ENCODE peak calls at places on chromosome 13, in ten cellular contexts. One of them, this sample, is unnamed.

GRCh38 chr13:97307544-97307881 is 85.4 kb downstream of the MBNL2 start:
- DNase-seq in Jurkat, Clone E6-1: no peak
- DNase-seq in GM12878: no peak
- DNase-seq in stomach: no peak
- DNase-seq in myocyte: no peak
- DNase-seq in GM04504: no peak
- DNase-seq in activated T-helper 1 cell treated with anti-CD3 and anti-CD28 coated beads, Interleukin-2, amount 50 U/mL, for 16 hours: no peak
- DNase-seq in EL: no peak
- DNase-seq in CD4-positive, CD25-positive, alpha-beta regulatory T cell: no peak
- DNase-seq in stimulated activated CD8-positive, alpha-beta memory T cell treated with anti-CD3 and anti-CD28 coated beads, Interleukin-7, amount 100 ng/mL, for 24 hours: no peak
- DNase-seq in this sample: no peak

GRCh38 chr13:25330541-25330940 is 29.1 kb downstream of the NUP58 start:
- DNase-seq in stomach: no peak
- DNase-seq in activated T-helper 1 cell treated with anti-CD3 and anti-CD28 coated beads, Interleukin-2, amount 50 U/mL, for 16 hours: no peak
- DNase-seq in GM12878: no peak
- DNase-seq in CD4-positive, CD25-positive, alpha-beta regulatory T cell: no peak
- DNase-seq in myocyte: peak; percentile 19
- DNase-seq in GM04504: no peak
- DNase-seq in EL: peak; percentile 39
- DNase-seq in Jurkat, Clone E6-1: no peak
- DNase-seq in stimulated activated CD8-positive, alpha-beta memory T cell treated with anti-CD3 and anti-CD28 coated beads, Interleukin-7, amount 100 ng/mL, for 24 hours: no peak
- DNase-seq in this sample: no peak

GRCh38 chr13:30408319-30409101 is 13.8 kb upstream of the UBE2L5 start:
- DNase-seq in CD4-positive, CD25-positive, alpha-beta regulatory T cell: peak; percentile 94
- DNase-seq in myocyte: peak; percentile 87
- DNase-seq in GM04504: peak; percentile 81
- DNase-seq in activated T-helper 1 cell treated with anti-CD3 and anti-CD28 coated beads, Interleukin-2, amount 50 U/mL, for 16 hours: peak; percentile 84
- DNase-seq in GM12878: no peak
- DNase-seq in Jurkat, Clone E6-1: peak; percentile 92
- DNase-seq in stomach: peak; percentile 96
- DNase-seq in EL: peak; percentile 84
- DNase-seq in stimulated activated CD8-positive, alpha-beta memory T cell treated with anti-CD3 and anti-CD28 coated beads, Interleukin-7, amount 100 ng/mL, for 24 hours: peak; percentile 82
- DNase-seq in this sample: peak; percentile 91

GRCh38 chr13:89315287-89315686 is 1644.1 kb downstream of the SLITRK5 start:
- DNase-seq in GM04504: no peak
- DNase-seq in GM12878: no peak
- DNase-seq in CD4-positive, CD25-positive, alpha-beta regulatory T cell: no peak
- DNase-seq in stimulated activated CD8-positive, alpha-beta memory T cell treated with anti-CD3 and anti-CD28 coated beads, Interleukin-7, amount 100 ng/mL, for 24 hours: no peak
- DNase-seq in activated T-helper 1 cell treated with anti-CD3 and anti-CD28 coated beads, Interleukin-2, amount 50 U/mL, for 16 hours: no peak
- DNase-seq in Jurkat, Clone E6-1: no peak
- DNase-seq in stomach: no peak
- DNase-seq in EL: no peak
- DNase-seq in myocyte: no peak
- DNase-seq in this sample: no peak

GRCh38 chr13:32246468-32246867 is 68.7 kb downstream of the ZAR1L start:
- DNase-seq in CD4-positive, CD25-positive, alpha-beta regulatory T cell: peak; percentile 50
- DNase-seq in stomach: peak; percentile 68
- DNase-seq in stimulated activated CD8-positive, alpha-beta memory T cell treated with anti-CD3 and anti-CD28 coated beads, Interleukin-7, amount 100 ng/mL, for 24 hours: peak; percentile 8
- DNase-seq in EL: peak; percentile 77
- DNase-seq in activated T-helper 1 cell treated with anti-CD3 and anti-CD28 coated beads, Interleukin-2, amount 50 U/mL, for 16 hours: no peak
- DNase-seq in myocyte: peak; percentile 77
- DNase-seq in GM12878: no peak
- DNase-seq in GM04504: peak; percentile 32
- DNase-seq in Jurkat, Clone E6-1: peak; percentile 50
- DNase-seq in this sample: peak; percentile 60

GRCh38 chr13:60591348-60591747 is 194.3 kb downstream of the TDRD3 start:
- DNase-seq in Jurkat, Clone E6-1: peak; percentile 47
- DNase-seq in CD4-positive, CD25-positive, alpha-beta regulatory T cell: no peak
- DNase-seq in activated T-helper 1 cell treated with anti-CD3 and anti-CD28 coated beads, Interleukin-2, amount 50 U/mL, for 16 hours: no peak
- DNase-seq in GM04504: peak; percentile 58
- DNase-seq in myocyte: peak; percentile 32
- DNase-seq in stimulated activated CD8-positive, alpha-beta memory T cell treated with anti-CD3 and anti-CD28 coated beads, Interleukin-7, amount 100 ng/mL, for 24 hours: no peak
- DNase-seq in GM12878: no peak
- DNase-seq in EL: peak; percentile 61
- DNase-seq in stomach: no peak
- DNase-seq in this sample: no peak

GRCh38 chr13:36914648-36915047 is 5.4 kb downstream of the SMAD9 start:
- DNase-seq in GM12878: no peak
- DNase-seq in Jurkat, Clone E6-1: no peak
- DNase-seq in CD4-positive, CD25-positive, alpha-beta regulatory T cell: no peak
- DNase-seq in myocyte: no peak
- DNase-seq in stomach: no peak
- DNase-seq in GM04504: no peak
- DNase-seq in EL: no peak
- DNase-seq in stimulated activated CD8-positive, alpha-beta memory T cell treated with anti-CD3 and anti-CD28 coated beads, Interleukin-7, amount 100 ng/mL, for 24 hours: no peak
- DNase-seq in activated T-helper 1 cell treated with anti-CD3 and anti-CD28 coated beads, Interleukin-2, amount 50 U/mL, for 16 hours: no peak
- DNase-seq in this sample: no peak

GRCh38 chr13:78589206-78589605 is 14.1 kb downstream of the POU4F1 start:
- DNase-seq in GM12878: no peak
- DNase-seq in stimulated activated CD8-positive, alpha-beta memory T cell treated with anti-CD3 and anti-CD28 coated beads, Interleukin-7, amount 100 ng/mL, for 24 hours: no peak
- DNase-seq in myocyte: peak; percentile 67
- DNase-seq in Jurkat, Clone E6-1: no peak
- DNase-seq in stomach: no peak
- DNase-seq in EL: peak; percentile 26
- DNase-seq in CD4-positive, CD25-positive, alpha-beta regulatory T cell: no peak
- DNase-seq in GM04504: no peak
- DNase-seq in activated T-helper 1 cell treated with anti-CD3 and anti-CD28 coated beads, Interleukin-2, amount 50 U/mL, for 16 hours: no peak
- DNase-seq in this sample: peak; percentile 12

GRCh38 chr13:112102243-112102642 is 35.3 kb downstream of the SOX1 start:
- DNase-seq in Jurkat, Clone E6-1: no peak
- DNase-seq in stimulated activated CD8-positive, alpha-beta memory T cell treated with anti-CD3 and anti-CD28 coated beads, Interleukin-7, amount 100 ng/mL, for 24 hours: no peak
- DNase-seq in stomach: no peak
- DNase-seq in activated T-helper 1 cell treated with anti-CD3 and anti-CD28 coated beads, Interleukin-2, amount 50 U/mL, for 16 hours: no peak
- DNase-seq in CD4-positive, CD25-positive, alpha-beta regulatory T cell: no peak
- DNase-seq in EL: no peak
- DNase-seq in myocyte: no peak
- DNase-seq in GM12878: no peak
- DNase-seq in GM04504: no peak
- DNase-seq in this sample: no peak

GRCh38 chr13:70960841-70961443 is 852.7 kb upstream of the KLHL1 start:
- DNase-seq in Jurkat, Clone E6-1: peak; percentile 22
- DNase-seq in EL: peak; percentile 1
- DNase-seq in stomach: no peak
- DNase-seq in CD4-positive, CD25-positive, alpha-beta regulatory T cell: peak; percentile 7
- DNase-seq in stimulated activated CD8-positive, alpha-beta memory T cell treated with anti-CD3 and anti-CD28 coated beads, Interleukin-7, amount 100 ng/mL, for 24 hours: no peak
- DNase-seq in activated T-helper 1 cell treated with anti-CD3 and anti-CD28 coated beads, Interleukin-2, amount 50 U/mL, for 16 hours: no peak
- DNase-seq in GM04504: no peak
- DNase-seq in myocyte: peak; percentile 16
- DNase-seq in GM12878: peak; percentile 3
- DNase-seq in this sample: no peak

GRCh38 chr13:50195045-50195444 is 179.8 kb downstream of the KCNRG start:
- DNase-seq in GM12878: no peak
- DNase-seq in stomach: no peak
- DNase-seq in Jurkat, Clone E6-1: no peak
- DNase-seq in GM04504: no peak
- DNase-seq in CD4-positive, CD25-positive, alpha-beta regulatory T cell: no peak
- DNase-seq in activated T-helper 1 cell treated with anti-CD3 and anti-CD28 coated beads, Interleukin-2, amount 50 U/mL, for 16 hours: no peak
- DNase-seq in EL: no peak
- DNase-seq in stimulated activated CD8-positive, alpha-beta memory T cell treated with anti-CD3 and anti-CD28 coated beads, Interleukin-7, amount 100 ng/mL, for 24 hours: no peak
- DNase-seq in myocyte: no peak
- DNase-seq in this sample: no peak

GRCh38 chr13:100454876-100455275 is 133.7 kb downstream of the GGACT start:
- DNase-seq in GM12878: no peak
- DNase-seq in myocyte: no peak
- DNase-seq in stimulated activated CD8-positive, alpha-beta memory T cell treated with anti-CD3 and anti-CD28 coated beads, Interleukin-7, amount 100 ng/mL, for 24 hours: no peak
- DNase-seq in stomach: no peak
- DNase-seq in EL: peak; percentile 65
- DNase-seq in GM04504: peak; percentile 14
- DNase-seq in CD4-positive, CD25-positive, alpha-beta regulatory T cell: peak; percentile 42
- DNase-seq in Jurkat, Clone E6-1: no peak
- DNase-seq in activated T-helper 1 cell treated with anti-CD3 and anti-CD28 coated beads, Interleukin-2, amount 50 U/mL, for 16 hours: no peak
- DNase-seq in this sample: peak; percentile 3

GRCh38 chr13:113125506-113126264 is 3.1 kb downstream of the F10 start:
- DNase-seq in myocyte: no peak
- DNase-seq in stimulated activated CD8-positive, alpha-beta memory T cell treated with anti-CD3 and anti-CD28 coated beads, Interleukin-7, amount 100 ng/mL, for 24 hours: no peak
- DNase-seq in GM04504: no peak
- DNase-seq in EL: no peak
- DNase-seq in Jurkat, Clone E6-1: no peak
- DNase-seq in CD4-positive, CD25-positive, alpha-beta regulatory T cell: no peak
- DNase-seq in GM12878: no peak
- DNase-seq in activated T-helper 1 cell treated with anti-CD3 and anti-CD28 coated beads, Interleukin-2, amount 50 U/mL, for 16 hours: no peak
- DNase-seq in stomach: no peak
- DNase-seq in this sample: no peak

GRCh38 chr13:43284162-43284561 is 260.8 kb downstream of the DNAJC15 start:
- DNase-seq in GM04504: no peak
- DNase-seq in EL: peak; percentile 80
- DNase-seq in GM12878: no peak
- DNase-seq in stomach: no peak
- DNase-seq in activated T-helper 1 cell treated with anti-CD3 and anti-CD28 coated beads, Interleukin-2, amount 50 U/mL, for 16 hours: no peak
- DNase-seq in stimulated activated CD8-positive, alpha-beta memory T cell treated with anti-CD3 and anti-CD28 coated beads, Interleukin-7, amount 100 ng/mL, for 24 hours: no peak
- DNase-seq in CD4-positive, CD25-positive, alpha-beta regulatory T cell: no peak
- DNase-seq in Jurkat, Clone E6-1: no peak
- DNase-seq in myocyte: no peak
- DNase-seq in this sample: no peak